ENCODE peak calls at places on chromosomes 11 and 22, in nine cellular contexts. J is endothelial cell, D is foreskin fibroblast, Q is globus pallidus, Z is AG10803, H is RWPE1, A is neural progenitor cell, X is osteocyte, O is aorta. W is an unnamed sample.

GRCh38 chr11:83071641-83072591 is at the start of gene RAB30:
- DNase-seq in O (peak; percentile 94), Z (peak; percentile 100), H (peak; percentile 99), Q (peak; percentile 100), X (peak; percentile 98), J (peak; percentile 86), A (peak; percentile 100), D (peak; percentile 100), W (peak; percentile 82)

GRCh38 chr11:7605544-7605943 is 67.8 kb downstream of the CYB5R2 start:
- DNase-seq in J (no peak), D (peak; percentile 47), O (no peak), Z (peak; percentile 33), X (no peak), A (no peak), H (peak; percentile 20), Q (no peak), W (no peak)

GRCh38 chr22:36811094-36811797 is 5.6 kb downstream of the PVALB start:
- DNase-seq in Q (no peak), Z (no peak), O (no peak), D (no peak), X (no peak), H (no peak), J (no peak), A (no peak), W (no peak)

GRCh38 chr22:31530816-31531180 is 34.5 kb downstream of the SFI1 start:
- DNase-seq in A (no peak), Q (no peak), H (no peak), J (no peak), O (no peak), X (no peak), D (no peak), Z (no peak), W (no peak)

GRCh38 chr11:115924744-115925567 is 420.7 kb upstream of the CADM1 start:
- DNase-seq in D (no peak), A (no peak), Z (no peak), Q (no peak), J (no peak), H (no peak), X (no peak), O (no peak), W (no peak)

GRCh38 chr22:24457894-24458293 is 30.5 kb downstream of the ADORA2A start:
- DNase-seq in Z (no peak), O (no peak), D (no peak), A (no peak), Q (no peak), H (no peak), X (no peak), J (no peak), W (no peak)

GRCh38 chr11:114087028-114087427 is 27.5 kb downstream of the ZBTB16 start:
- DNase-seq in H (no peak), Z (no peak), J (no peak), Q (no peak), O (no peak), D (no peak), A (no peak), X (no peak), W (no peak)

GRCh38 chr11:9838961-9839360 is 175.1 kb downstream of the SWAP70 start:
- DNase-seq in Z (no peak), O (no peak), J (no peak), Q (no peak), H (peak; percentile 44), X (no peak), D (no peak), A (no peak), W (no peak)

GRCh38 chr11:61815790-61816735 is 740 bp downstream of the FADS1 start:
- DNase-seq in Q (peak; percentile 62), Z (peak; percentile 56), H (peak; percentile 82), O (peak; percentile 91), A (peak; percentile 84), D (peak; percentile 86), X (no peak), J (peak; percentile 70), W (peak; percentile 54)

GRCh38 chr11:70073188-70073817 is 4.8 kb upstream of the ANO1 start:
- DNase-seq in A (peak; percentile 62), J (no peak), H (no peak), X (no peak), Q (no peak), Z (no peak), O (peak; percentile 52), D (no peak), W (no peak)

GRCh38 chr11:112794321-112794720 is 166.9 kb upstream of the NCAM1 start:
- DNase-seq in A (no peak), J (no peak), X (no peak), O (no peak), D (peak; percentile 1), H (no peak), Q (no peak), Z (peak; percentile 88), W (no peak)

GRCh38 chr11:32172771-32173170 is 81.9 kb downstream of the RCN1 start:
- DNase-seq in J (no peak), Z (peak; percentile 22), A (peak; percentile 59), D (peak; percentile 59), X (no peak), Q (peak; percentile 16), H (no peak), O (peak; percentile 75), W (no peak)

GRCh38 chr11:15671216-15671615 is 556.5 kb downstream of the INSC start:
- DNase-seq in H (no peak), X (no peak), J (no peak), O (no peak), Z (no peak), A (no peak), D (no peak), Q (no peak), W (no peak)

GRCh38 chr11:131195801-131196517 is 174.5 kb upstream of the NTM start:
- DNase-seq in Z (peak; percentile 26), D (peak; percentile 37), A (no peak), J (no peak), H (peak; percentile 31), X (no peak), O (no peak), Q (peak; percentile 22), W (no peak)

GRCh38 chr11:112554586-112554985 is 293.9 kb upstream of the PLET1 start:
- DNase-seq in Z (no peak), Q (no peak), D (no peak), X (no peak), O (no peak), J (no peak), A (no peak), H (no peak), W (no peak)

GRCh38 chr22:24968066-24968561 is 15.6 kb downstream of the KIAA1671 start:
- DNase-seq in D (no peak), Q (no peak), Z (peak; percentile 32), O (no peak), X (no peak), A (peak; percentile 54), J (no peak), H (peak; percentile 51), W (no peak)

GRCh38 chr11:20671856-20672546 is 2.6 kb downstream of the NELL1 start:
- DNase-seq in A (peak; percentile 47), X (no peak), J (no peak), D (no peak), O (no peak), Q (peak; percentile 8), H (no peak), Z (no peak), W (no peak)

GRCh38 chr11:126607776-126608625 is 252.5 kb downstream of the ST3GAL4 start:
- DNase-seq in Z (no peak), O (peak; percentile 62), H (no peak), X (no peak), A (peak; percentile 77), J (no peak), D (no peak), Q (no peak), W (no peak)

GRCh38 chr11:34432822-34433221 is 5.9 kb upstream of the CAT start:
- DNase-seq in O (no peak), J (no peak), D (no peak), X (no peak), A (no peak), H (no peak), Z (no peak), Q (no peak), W (no peak)

GRCh38 chr22:32644252-32645100 is 157.0 kb upstream of the TIMP3 start:
- DNase-seq in H (peak; percentile 82), Q (no peak), X (no peak), D (no peak), Z (peak; percentile 59), O (peak; percentile 79), A (no peak), J (peak; percentile 80), W (no peak)

GRCh38 chr11:60873533-60873932 is 6.2 kb downstream of the ZP1 start:
- DNase-seq in D (no peak), O (no peak), H (no peak), Q (no peak), A (no peak), Z (no peak), X (no peak), J (no peak), W (no peak)

GRCh38 chr22:48579915-48580279 is 1247.8 kb downstream of the BRD1 start:
- DNase-seq in Z (no peak), Q (no peak), X (no peak), D (no peak), J (no peak), O (no peak), A (no peak), H (no peak), W (no peak)

GRCh38 chr22:44738347-44738715 is 14.0 kb upstream of the ARHGAP8 start:
- DNase-seq in A (no peak), O (no peak), H (peak; percentile 24), D (no peak), Q (no peak), X (no peak), Z (no peak), J (no peak), W (no peak)

GRCh38 chr11:120184946-120185677 is 25.7 kb upstream of the OAF start:
- DNase-seq in H (no peak), Q (no peak), D (peak; percentile 63), Z (peak; percentile 46), J (no peak), O (peak; percentile 76), A (no peak), X (no peak), W (no peak)

GRCh38 chr22:41598081-41598480 is 8.4 kb upstream of the PMM1 start:
- DNase-seq in Q (no peak), X (no peak), D (peak; percentile 83), J (no peak), Z (peak; percentile 74), A (no peak), O (no peak), H (peak; percentile 74), W (no peak)

GRCh38 chr11:58503361-58503856 is 4.5 kb downstream of the OR5B21 start:
- DNase-seq in A (no peak), O (no peak), J (no peak), X (no peak), Q (no peak), H (no peak), D (no peak), Z (no peak), W (no peak)

GRCh38 chr11:14522801-14523200 is 2.6 kb upstream of the PSMA1 start:
- DNase-seq in O (no peak), X (no peak), J (no peak), Z (no peak), A (no peak), H (no peak), D (no peak), Q (no peak), W (no peak)

GRCh38 chr22:33658775-33659174 is 261.5 kb downstream of the LARGE1 start:
- DNase-seq in Q (peak; percentile 7), X (no peak), D (no peak), O (no peak), J (peak; percentile 52), H (no peak), A (no peak), Z (peak; percentile 90), W (no peak)

GRCh38 chr11:22730319-22730718 is 63.9 kb downstream of the GAS2 start:
- DNase-seq in J (no peak), Q (peak; percentile 27), X (no peak), A (peak; percentile 11), Z (no peak), D (no peak), O (no peak), H (peak; percentile 5), W (no peak)

W was measured in neural crest cell.